ENCODE peak calls at places on chromosomes 6 and 20, in nine cellular contexts. F, Z, P, M, C, Y, Q, L and G are unnamed samples.

GRCh38 chr6:146543940-146544661 is 468 bp downstream of the RAB32 start:
- DNase-seq in F (no peak), Z (peak), P (peak), M (no peak), C (no peak), Y (peak), Q (peak), L (peak), G (peak)

GRCh38 chr6:53492860-53493634 is 51.9 kb downstream of the GCLC start:
- DNase-seq in F (no peak), Z (peak), P (peak), M (peak), C (peak), Y (no peak), Q (peak), L (peak), G (no peak)

GRCh38 chr6:170082531-170083187 is 208.2 kb downstream of the DLL1 start:
- DNase-seq in F (no peak), Z (no peak), P (no peak), M (no peak), C (no peak), Y (no peak), Q (no peak), L (no peak), G (no peak)

GRCh38 chr20:61256819-61257218 is 4.8 kb downstream of the CDH4 start:
- DNase-seq in F (no peak), Z (no peak), P (no peak), M (no peak), C (no peak), Y (no peak), Q (no peak), L (no peak), G (no peak)

GRCh38 chr20:41078329-41078728 is 49.7 kb downstream of the TOP1 start:
- DNase-seq in F (no peak), Z (peak), P (peak), M (no peak), C (no peak), Y (no peak), Q (no peak), L (peak), G (no peak)

GRCh38 chr6:168179702-168180382 is 100.8 kb upstream of the FRMD1 start:
- DNase-seq in F (no peak), Z (no peak), P (no peak), M (no peak), C (no peak), Y (no peak), Q (no peak), L (no peak), G (no peak)

GRCh38 chr6:90124904-90125510 is 171.6 kb downstream of the BACH2 start:
- DNase-seq in F (no peak), Z (no peak), P (no peak), M (no peak), C (no peak), Y (no peak), Q (no peak), L (no peak), G (no peak)

GRCh38 chr6:46269447-46270229 is 98.9 kb upstream of the ENPP5 start:
- DNase-seq in F (no peak), Z (no peak), P (no peak), M (no peak), C (no peak), Y (no peak), Q (peak), L (no peak), G (no peak)

GRCh38 chr6:106085984-106086832 is at the start of gene PRDM1:
- DNase-seq in F (peak), Z (peak), P (peak), M (peak), C (peak), Y (peak), Q (peak), L (peak), G (peak)

GRCh38 chr6:75115501-75115900 is 90.4 kb downstream of the COL12A1 start:
- DNase-seq in F (no peak), Z (peak), P (no peak), M (no peak), C (no peak), Y (no peak), Q (no peak), L (no peak), G (no peak)

GRCh38 chr6:1123976-1124375 is 187.9 kb upstream of the FOXQ1 start:
- DNase-seq in F (no peak), Z (no peak), P (no peak), M (no peak), C (no peak), Y (no peak), Q (no peak), L (no peak), G (no peak)

GRCh38 chr6:39166918-39167301 is 51.9 kb upstream of the SAYSD1 start:
- DNase-seq in F (no peak), Z (no peak), P (no peak), M (no peak), C (peak), Y (no peak), Q (no peak), L (no peak), G (no peak)

GRCh38 chr20:10521068-10521834 is 86.1 kb downstream of the SLX4IP start:
- DNase-seq in F (no peak), Z (peak), P (peak), M (no peak), C (no peak), Y (no peak), Q (no peak), L (peak), G (no peak)

GRCh38 chr6:45838486-45838885 is 177.2 kb downstream of the CLIC5 start:
- DNase-seq in F (no peak), Z (no peak), P (no peak), M (no peak), C (no peak), Y (no peak), Q (no peak), L (no peak), G (no peak)

GRCh38 chr6:23021487-23021886 is 452.1 kb downstream of the HDGFL1 start:
- DNase-seq in F (no peak), Z (no peak), P (no peak), M (no peak), C (no peak), Y (no peak), Q (no peak), L (no peak), G (no peak)

GRCh38 chr6:57221936-57222683 is at the start of gene RAB23:
- DNase-seq in F (peak), Z (peak), P (peak), M (peak), C (peak), Y (peak), Q (peak), L (peak), G (peak)

GRCh38 chr6:30787954-30788353 is 43.6 kb upstream of the IER3 start:
- DNase-seq in F (no peak), Z (peak), P (no peak), M (no peak), C (no peak), Y (no peak), Q (no peak), L (no peak), G (no peak)

GRCh38 chr6:37882724-37883413 is 63.3 kb downstream of the ZFAND3 start:
- DNase-seq in F (no peak), Z (peak), P (peak), M (no peak), C (no peak), Y (no peak), Q (no peak), L (peak), G (no peak)

GRCh38 chr20:48283470-48284110 is 498.3 kb upstream of the SULF2 start:
- DNase-seq in F (no peak), Z (peak), P (peak), M (no peak), C (no peak), Y (peak), Q (peak), L (peak), G (peak)

GRCh38 chr6:67897998-67898607 is 737.0 kb upstream of the ADGRB3 start:
- DNase-seq in F (no peak), Z (no peak), P (no peak), M (no peak), C (no peak), Y (no peak), Q (no peak), L (no peak), G (no peak)

GRCh38 chr20:48904566-48905321 is 16.8 kb upstream of the ARFGEF2 start:
- DNase-seq in F (peak), Z (peak), P (peak), M (peak), C (peak), Y (peak), Q (peak), L (peak), G (peak)

GRCh38 chr6:149063443-149063842 is 254.1 kb upstream of the TAB2 start:
- DNase-seq in F (no peak), Z (no peak), P (no peak), M (no peak), C (no peak), Y (no peak), Q (no peak), L (no peak), G (no peak)

GRCh38 chr6:36851632-36852031 is 12.4 kb upstream of the CPNE5 start:
- DNase-seq in F (no peak), Z (peak), P (no peak), M (no peak), C (no peak), Y (no peak), Q (no peak), L (no peak), G (no peak)

GRCh38 chr6:105250523-105250922 is 70.7 kb upstream of the POPDC3 start:
- DNase-seq in F (no peak), Z (peak), P (no peak), M (no peak), C (no peak), Y (no peak), Q (no peak), L (no peak), G (no peak)

GRCh38 chr20:11553603-11554002 is 364.1 kb upstream of the BTBD3 start:
- DNase-seq in F (no peak), Z (peak), P (no peak), M (no peak), C (peak), Y (no peak), Q (no peak), L (peak), G (no peak)

GRCh38 chr20:45779011-45779915 is 12.4 kb downstream of the WFDC3 start:
- DNase-seq in F (no peak), Z (peak), P (peak), M (no peak), C (no peak), Y (no peak), Q (peak), L (peak), G (peak)

GRCh38 chr6:18203786-18204185 is 48.6 kb downstream of the KDM1B start:
- DNase-seq in F (no peak), Z (no peak), P (no peak), M (no peak), C (no peak), Y (no peak), Q (no peak), L (no peak), G (no peak)

GRCh38 chr20:53128024-53128423 is 155.9 kb downstream of the TSHZ2 start:
- DNase-seq in F (no peak), Z (no peak), P (no peak), M (no peak), C (no peak), Y (no peak), Q (no peak), L (no peak), G (no peak)

GRCh38 chr20:588932-589672 is 21.0 kb downstream of the TCF15 start:
- DNase-seq in F (no peak), Z (peak), P (no peak), M (no peak), C (no peak), Y (no peak), Q (no peak), L (no peak), G (no peak)

GRCh38 chr6:72418495-72418894 is 203.4 kb upstream of the KCNQ5 start:
- DNase-seq in F (no peak), Z (peak), P (peak), M (no peak), C (no peak), Y (no peak), Q (no peak), L (peak), G (no peak)

GRCh38 chr6:151689499-151690201 is 117.8 kb upstream of the ESR1 start:
- DNase-seq in F (no peak), Z (no peak), P (no peak), M (no peak), C (no peak), Y (no peak), Q (no peak), L (no peak), G (no peak)